ENCODE peak calls at places on chromosomes 2 and 18, in four cellular contexts. R, B, Y and N are unnamed samples.

GRCh38 chr2:158319269-158319668 is 137.3 kb downstream of the CCDC148 start:
- DNase-seq in Y (no peak), R (no peak), B (peak), N (no peak)

GRCh38 chr2:112085916-112086669 is 31.0 kb downstream of the TMEM87B start:
- DNase-seq in Y (no peak), R (no peak), B (no peak), N (no peak)

GRCh38 chr2:105280281-105280680 is 38.7 kb downstream of the GPR45 start:
- DNase-seq in R (no peak), Y (no peak), B (no peak), N (no peak)

GRCh38 chr18:56641714-56642331 is 3.4 kb upstream of the TXNL1 start:
- DNase-seq in R (no peak), Y (no peak), B (no peak), N (no peak)

GRCh38 chr18:79904357-79905147 is 46.9 kb downstream of the SLC66A2 start:
- DNase-seq in B (no peak), R (peak), Y (peak), N (no peak)

GRCh38 chr2:46164581-46165301 is 132.5 kb upstream of the EPAS1 start:
- DNase-seq in R (peak), Y (no peak), B (no peak), N (no peak)

GRCh38 chr2:86223098-86223681 is 23.9 kb downstream of the MRPL35 start:
- DNase-seq in R (no peak), Y (no peak), B (no peak), N (no peak)

GRCh38 chr2:85792783-85793441 is 39.1 kb downstream of the ATOH8 start:
- DNase-seq in B (no peak), R (peak), Y (no peak), N (no peak)

GRCh38 chr2:96494188-96494587 is 11.0 kb downstream of the NEURL3 start:
- DNase-seq in R (no peak), Y (no peak), B (no peak), N (no peak)

GRCh38 chr2:7744827-7745226 is 827.6 kb downstream of the RNF144A start:
- DNase-seq in Y (no peak), R (no peak), B (no peak), N (no peak)

GRCh38 chr2:120881981-120882788 is 146.5 kb downstream of the GLI2 start:
- DNase-seq in R (no peak), Y (no peak), B (no peak), N (no peak)

GRCh38 chr2:195360242-195360641 is 296.8 kb upstream of the SLC39A10 start:
- DNase-seq in B (no peak), R (no peak), Y (no peak), N (no peak)

GRCh38 chr2:238038203-238038602 is 22.6 kb upstream of the SCLY start:
- DNase-seq in B (no peak), Y (no peak), R (no peak), N (no peak)

GRCh38 chr18:42296192-42296591 is 341.2 kb downstream of the PIK3C3 start:
- DNase-seq in R (no peak), B (no peak), Y (no peak), N (no peak)

GRCh38 chr2:56713161-56713676 is 529.4 kb downstream of the CCDC85A start:
- DNase-seq in Y (no peak), R (no peak), B (no peak), N (no peak)

GRCh38 chr2:239791727-239792648 is 233.2 kb downstream of the NDUFA10 start:
- DNase-seq in Y (no peak), R (no peak), B (no peak), N (no peak)

GRCh38 chr2:120189189-120189588 is 34.0 kb downstream of the TMEM185B start:
- DNase-seq in R (no peak), Y (no peak), B (no peak), N (no peak)

GRCh38 chr2:240214790-240215675 is 74.6 kb upstream of the OTOS start:
- DNase-seq in Y (no peak), R (no peak), B (no peak), N (no peak)

GRCh38 chr2:118430510-118431187 is 342.4 kb downstream of the INSIG2 start:
- DNase-seq in Y (no peak), B (no peak), R (peak), N (no peak)

GRCh38 chr2:118431586-118431985 is 343.3 kb downstream of the INSIG2 start:
- DNase-seq in R (no peak), Y (no peak), B (no peak), N (no peak)

GRCh38 chr2:118431997-118432396 is 343.7 kb downstream of the INSIG2 start:
- DNase-seq in B (no peak), Y (no peak), R (no peak), N (no peak)

GRCh38 chr2:118433566-118433965 is 345.3 kb downstream of the INSIG2 start:
- DNase-seq in B (no peak), Y (no peak), R (peak), N (no peak)

DNA sequence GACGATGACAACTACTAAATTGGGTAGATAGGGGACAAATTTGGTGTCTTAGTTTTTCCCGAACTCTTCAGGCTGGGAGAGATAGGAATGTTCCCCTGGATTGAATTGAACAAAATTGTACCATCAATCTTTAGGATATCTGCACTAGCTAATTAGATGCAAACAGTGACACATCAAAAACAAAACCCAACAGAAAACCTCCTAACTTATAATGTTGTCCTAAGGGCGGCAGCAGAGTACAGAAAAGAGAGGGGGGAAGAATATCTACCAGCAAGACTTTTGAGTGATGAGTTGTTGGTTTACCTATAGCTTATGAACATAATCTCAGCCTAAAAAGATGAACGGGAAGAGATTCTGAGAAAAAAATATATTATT is 342.9 kb downstream of the INSIG2 start:
- DNase-seq in B (peak), R (peak), Y (no peak), N (no peak)
- TF ChIP-seq CTCF in B (peak), R (no peak), Y (no peak), N (no peak)

DNA sequence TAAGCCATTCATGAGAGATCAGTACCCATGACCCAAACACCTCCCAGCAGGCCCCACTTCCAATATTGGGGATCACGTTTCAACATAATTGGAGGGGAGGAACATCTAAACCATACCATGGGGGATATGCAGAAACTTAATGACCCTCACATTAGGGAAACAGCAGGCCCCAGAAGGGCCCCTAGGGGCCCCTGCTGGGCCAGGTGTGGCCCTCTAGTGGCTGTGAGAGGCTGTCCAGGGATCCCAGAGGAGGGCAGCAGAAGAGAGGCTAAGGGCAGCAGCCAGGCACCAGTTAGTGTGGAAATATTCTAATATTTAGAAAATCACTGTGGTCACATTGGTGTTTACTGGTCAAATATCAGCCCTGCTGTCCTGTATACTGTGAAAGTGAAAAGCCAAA is 49.3 kb upstream of the ANKRD44 start:
- DNase-seq in R (no peak), B (peak), Y (no peak), N (no peak)
- TF ChIP-seq CTCF in R (no peak), B (peak), Y (no peak), N (no peak)

DNA sequence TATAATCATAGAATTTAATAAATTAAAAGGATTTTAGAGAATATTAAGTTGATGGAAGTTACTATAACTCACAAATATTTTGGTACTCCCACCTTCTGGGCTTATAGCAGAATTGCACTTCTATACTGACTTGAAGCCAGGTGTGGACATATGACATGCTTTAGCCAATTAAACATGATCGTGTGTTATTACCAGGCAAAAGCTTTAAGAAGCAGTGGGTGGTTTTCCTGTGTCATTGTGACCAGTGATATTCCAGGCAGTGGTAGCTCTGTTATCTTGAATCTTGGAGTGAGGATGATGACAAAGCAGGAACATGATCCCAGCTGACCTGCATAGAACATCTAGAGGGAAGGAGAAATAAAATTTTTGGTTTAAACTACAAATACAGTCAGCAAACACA is 370.9 kb upstream of the ZEB2 start:
- DNase-seq in B (peak), Y (no peak), R (peak), N (no peak)
- TF ChIP-seq CTCF in B (peak), Y (no peak), R (no peak), N (peak)

GRCh38 chr2:27191107-27191829 is 20.6 kb upstream of the ATRAID start:
- DNase-seq in Y (peak), B (peak), R (peak), N (peak)
- TF ChIP-seq CTCF in Y (peak), B (peak), R (peak), N (peak)